ENCODE peak calls at places on chromosomes 6 and 20, in six cellular contexts. U, O, J, K, C and F are unnamed samples.

GRCh38 chr6:99019341-99019740 is 71.6 kb upstream of the FBXL4 start:
- DNase-seq in K (no peak), U (no peak), C (no peak), O (no peak), J (no peak), F (no peak)

GRCh38 chr6:39280247-39280731 is 33.9 kb downstream of the KCNK17 start:
- DNase-seq in J (peak; percentile 44), C (peak; percentile 82), O (peak; percentile 72), U (peak; percentile 63), K (peak; percentile 83), F (peak; percentile 82)

GRCh38 chr20:50354690-50355592 is 155.2 kb upstream of the PTPN1 start:
- DNase-seq in O (no peak), C (peak; percentile 71), U (no peak), K (peak; percentile 71), J (no peak), F (peak; percentile 90)

GRCh38 chr6:167788531-167788903 is 38.2 kb upstream of the AFDN start:
- DNase-seq in U (no peak), O (no peak), K (no peak), J (no peak), C (no peak), F (no peak)

GRCh38 chr6:151493495-151494234 is at the start of gene CCDC170:
- DNase-seq in O (peak; percentile 66), C (no peak), J (peak; percentile 13), K (peak; percentile 36), U (peak; percentile 36), F (peak; percentile 32)

GRCh38 chr20:58366866-58367265 is 22.2 kb upstream of the VAPB start:
- DNase-seq in J (no peak), U (no peak), K (peak; percentile 70), C (no peak), O (no peak), F (no peak)

GRCh38 chr20:18788021-18788420 is 25.6 kb upstream of the SCP2D1 start:
- DNase-seq in K (no peak), U (no peak), J (no peak), O (no peak), C (no peak), F (no peak)

GRCh38 chr6:135974416-135974815 is 122.9 kb downstream of the PDE7B start:
- DNase-seq in K (no peak), O (no peak), J (no peak), C (no peak), U (no peak), F (no peak)

GRCh38 chr6:157648561-157648960 is 174.5 kb upstream of the SNX9 start:
- DNase-seq in J (no peak), C (peak; percentile 44), K (peak; percentile 47), O (no peak), U (no peak), F (no peak)

GRCh38 chr20:61656198-61656597 is 404.1 kb downstream of the CDH4 start:
- DNase-seq in C (no peak), U (no peak), O (peak; percentile 18), J (no peak), K (no peak), F (no peak)

GRCh38 chr6:142207265-142207877 is 60.3 kb downstream of the VTA1 start:
- DNase-seq in U (peak; percentile 57), K (peak; percentile 74), C (peak; percentile 22), J (peak; percentile 49), O (peak; percentile 52), F (no peak)

GRCh38 chr6:155315516-155315871 is 1.2 kb upstream of the TFB1M start:
- DNase-seq in J (no peak), O (no peak), K (no peak), U (no peak), C (no peak), F (no peak)

GRCh38 chr6:139977887-139978332 is 603.5 kb upstream of the CITED2 start:
- DNase-seq in O (no peak), K (peak; percentile 5), C (peak; percentile 9), U (peak; percentile 45), J (peak; percentile 62), F (peak; percentile 13)

GRCh38 chr6:36195471-36196048 is 984 bp upstream of the BRPF3 start:
- DNase-seq in C (no peak), U (no peak), K (no peak), O (no peak), J (no peak), F (no peak)

GRCh38 chr6:6439778-6440177 is 119.3 kb upstream of the F13A1 start:
- DNase-seq in C (no peak), O (no peak), U (no peak), K (no peak), J (no peak), F (no peak)

GRCh38 chr20:50292324-50293243 is 102.0 kb downstream of the CEBPB start:
- DNase-seq in O (peak; percentile 97), J (peak; percentile 97), U (peak; percentile 93), C (peak; percentile 85), K (peak; percentile 99), F (peak; percentile 92)

GRCh38 chr6:31663087-31663960 is 1.5 kb downstream of the GPANK1 start:
- DNase-seq in C (peak; percentile 37), O (no peak), U (no peak), K (no peak), J (no peak), F (no peak)

GRCh38 chr6:13413906-13414555 is 73.4 kb downstream of the GFOD1 start:
- DNase-seq in K (no peak), U (no peak), J (no peak), C (no peak), O (peak; percentile 86), F (no peak)

GRCh38 chr20:18019068-18019467 is 38.6 kb downstream of the OVOL2 start:
- DNase-seq in O (no peak), J (peak; percentile 26), U (no peak), C (no peak), K (peak; percentile 16), F (no peak)

GRCh38 chr20:44701116-44701865 is 13.9 kb upstream of the CCN5 start:
- DNase-seq in K (no peak), J (no peak), C (no peak), O (no peak), U (no peak), F (no peak)

GRCh38 chr6:90885611-90886056 is 298.8 kb upstream of the MAP3K7 start:
- DNase-seq in O (no peak), J (no peak), U (no peak), K (no peak), C (no peak), F (no peak)

DNA sequence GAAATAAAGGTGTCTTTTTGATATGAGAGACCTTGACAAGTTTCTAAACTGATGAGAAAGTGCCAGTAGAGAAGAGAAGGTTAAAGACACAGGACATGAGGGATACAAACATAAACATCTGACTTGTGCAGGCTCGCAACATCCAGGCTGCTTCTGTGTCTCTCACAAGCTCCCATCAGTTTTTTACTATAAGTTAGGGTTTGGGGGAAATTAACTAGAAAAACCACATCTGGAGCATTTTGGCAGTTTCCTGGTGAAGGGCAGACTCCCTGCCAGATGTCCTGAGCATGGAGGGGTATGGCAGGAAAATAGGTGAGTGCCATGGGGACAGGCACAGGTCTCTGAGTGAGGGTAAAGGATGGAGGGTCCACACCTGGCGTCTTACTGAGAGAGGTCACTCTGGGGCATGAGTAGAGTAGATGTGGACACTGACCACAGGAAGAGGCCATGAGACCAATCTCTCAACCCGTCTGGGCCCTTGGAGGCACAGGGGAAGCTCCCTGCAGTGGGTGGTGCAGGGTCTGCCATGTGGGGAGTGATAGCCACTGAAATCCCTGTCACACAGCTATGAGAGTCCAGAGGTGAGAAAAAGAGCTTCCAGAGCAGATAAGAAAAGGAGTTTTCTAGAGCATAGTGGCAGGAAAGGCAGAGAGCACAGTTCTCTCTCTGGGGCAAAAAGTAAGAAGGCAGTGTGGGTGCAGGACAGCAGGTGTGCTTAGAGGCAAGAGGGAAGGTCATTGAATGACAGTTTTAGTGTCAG is 193.3 kb upstream of the SYNDIG1 start:
- DNase-seq in O (no peak), C (no peak), J (no peak), K (no peak), U (no peak), F (no peak)
- H3K27ac ChIP-seq in O (no peak overlapping the region), C (no peak overlapping the region), J (no peak overlapping the region), K (no peak overlapping the region), U (no peak overlapping the region), F (no peak overlapping the region)

DNA sequence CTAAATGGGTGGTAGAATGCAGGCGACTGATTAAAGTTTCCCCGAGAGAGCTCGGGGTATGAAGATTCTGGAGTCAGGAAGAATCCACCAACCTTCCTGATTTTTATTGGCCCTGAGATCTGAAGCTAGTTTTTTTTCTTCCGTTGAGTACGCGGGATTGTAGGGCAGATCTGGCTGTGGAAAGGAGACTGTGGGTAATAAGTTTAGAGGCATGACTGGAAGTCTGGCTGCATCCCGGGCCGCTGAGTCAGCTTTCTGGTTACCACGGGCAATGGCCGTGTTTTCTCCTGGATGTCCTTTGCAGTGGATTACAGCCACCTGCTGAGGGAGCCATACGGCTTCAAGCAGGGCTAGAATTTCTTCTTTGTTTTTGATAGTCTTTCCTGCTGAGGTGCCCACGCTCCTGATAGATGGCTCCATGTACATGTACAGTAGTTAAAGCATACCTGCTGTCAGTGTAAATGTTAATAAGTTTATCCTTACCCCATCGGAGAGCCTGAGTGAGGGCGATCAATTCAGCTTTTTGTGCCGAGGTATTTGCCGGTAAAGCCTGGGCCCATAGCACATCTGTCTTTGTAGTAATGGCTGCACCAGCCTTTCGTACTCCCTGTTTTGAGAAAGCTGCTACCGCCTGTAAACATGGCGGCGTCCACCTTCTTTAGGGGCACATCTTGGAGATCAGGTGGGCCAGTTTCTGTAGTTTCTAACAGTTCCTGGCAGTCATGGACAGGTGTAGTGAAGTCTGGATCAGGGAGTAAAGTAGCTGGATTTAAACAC is 154.0 kb downstream of the TRIM27 start:
- DNase-seq in U (no peak), O (no peak), K (peak; percentile 5), C (peak; percentile 53), J (peak; percentile 61), F (no peak)
- TF ChIP-seq CTCF in U (no peak), O (no peak), K (no peak), C (no peak), J (peak; percentile 15), F (peak; percentile 47)

DNA sequence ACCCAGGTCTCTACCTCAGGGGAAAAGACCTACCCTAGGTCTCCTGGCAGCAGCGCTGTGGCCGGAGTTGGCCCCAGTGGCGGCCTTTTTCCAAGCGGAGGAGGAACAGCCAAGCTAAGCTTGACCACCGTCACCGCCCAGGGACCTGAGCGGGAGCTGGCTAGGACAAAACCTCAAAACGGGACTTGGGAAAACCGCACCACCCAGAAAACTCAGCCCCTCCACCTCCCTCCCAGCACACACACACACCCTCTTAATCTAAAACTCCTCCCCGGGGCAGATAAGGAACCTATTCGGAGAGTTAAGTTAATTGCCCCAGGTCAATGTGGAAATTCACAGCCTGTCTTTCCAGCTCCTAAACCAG is 2.7 kb upstream of the TRERF1 start:
- DNase-seq in C (no peak), J (no peak), U (no peak), O (peak; percentile 65), K (peak; percentile 51), F (no peak)
- H3K27ac ChIP-seq in C (peak overlapping the region; percentile 98), J (no peak overlapping the region), U (no peak overlapping the region), O (no peak overlapping the region), K (no peak overlapping the region), F (no peak overlapping the region)

GRCh38 chr6:123962508-123962907 is 158.8 kb downstream of the NKAIN2 start:
- DNase-seq in O (no peak), J (no peak), U (peak; percentile 97), K (no peak), C (no peak), F (peak; percentile 6)

GRCh38 chr6:123967900-123968299 is 164.2 kb downstream of the NKAIN2 start:
- DNase-seq in J (no peak), C (no peak), U (peak; percentile 7), O (no peak), K (no peak), F (no peak)

DNA sequence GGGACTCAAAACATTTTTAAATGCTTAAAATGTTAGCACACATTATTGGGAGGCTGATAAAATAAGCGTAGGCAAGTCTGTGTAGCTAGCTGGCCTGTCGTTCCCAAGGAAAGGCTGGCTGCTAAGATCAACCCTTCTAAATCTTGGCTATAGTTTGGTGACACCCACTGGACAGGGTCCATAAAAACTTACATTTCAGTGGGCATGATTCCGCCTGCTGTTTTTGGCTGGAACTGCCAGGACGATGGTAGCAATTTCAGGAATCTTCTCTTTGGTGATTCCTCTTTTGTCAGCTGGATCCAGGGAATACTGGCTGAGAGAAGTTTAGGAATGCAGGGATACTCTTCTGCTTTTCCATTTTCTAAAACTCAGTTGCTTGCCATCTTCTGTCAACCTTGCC is 162.2 kb downstream of the NKAIN2 start:
- DNase-seq in J (peak; percentile 7), K (no peak), U (no peak), C (peak; percentile 34), O (no peak), F (no peak)
- TF ChIP-seq CTCF in J (no peak), K (no peak), U (no peak), C (no peak), O (peak; percentile 41), F (no peak)